ENCODE peak calls at places on chromosomes 3 and 15, in six cellular contexts. K is OCI-LY7, Z is colonic mucosa, W is H1, C is tibial nerve, M is stomach. U is an unnamed sample.

GRCh38 chr15:40043927-40044716 is 5.1 kb upstream of the SRP14 start:
- DNase-seq in K (no peak), Z (no peak), W (no peak), C (no peak), M (no peak), U (no peak)

GRCh38 chr3:172142074-172143059 is 103.0 kb downstream of the FNDC3B start:
- DNase-seq in K (peak; percentile 70), Z (no peak), W (no peak), C (no peak), M (no peak), U (peak; percentile 71)

GRCh38 chr3:148903022-148903442 is 37.9 kb downstream of the CPA3 start:
- DNase-seq in K (no peak), Z (no peak), W (no peak), C (no peak), M (no peak), U (no peak)

GRCh38 chr15:30670056-30670455 is 44.1 kb downstream of the ARHGAP11B start:
- DNase-seq in K (no peak), Z (no peak), W (no peak), C (no peak), M (no peak), U (no peak)

GRCh38 chr3:165854696-165855095 is 17.5 kb upstream of the BCHE start:
- DNase-seq in K (peak; percentile 33), Z (no peak), W (no peak), C (no peak), M (no peak), U (no peak)

GRCh38 chr15:41581110-41581509 is 22.1 kb downstream of the TYRO3 start:
- DNase-seq in K (peak; percentile 54), Z (no peak), W (no peak), C (no peak), M (no peak), U (no peak)

GRCh38 chr15:25849431-25849921 is 13.7 kb downstream of the ATP10A start:
- DNase-seq in K (no peak), Z (no peak), W (no peak), C (no peak), M (no peak), U (no peak)

GRCh38 chr3:154244644-154245043 is 79.6 kb downstream of the DHX36 start:
- DNase-seq in K (no peak), Z (no peak), W (no peak), C (no peak), M (no peak), U (no peak)

GRCh38 chr3:54053201-54053600 is 69.2 kb upstream of the CACNA2D3 start:
- DNase-seq in K (no peak), Z (no peak), W (no peak), C (no peak), M (no peak), U (no peak)

GRCh38 chr3:61353353-61353752 is 102.1 kb upstream of the FHIT start:
- DNase-seq in K (no peak), Z (no peak), W (no peak), C (no peak), M (no peak), U (no peak)

GRCh38 chr15:30033763-30034162 is 49.0 kb upstream of the GOLGA8J start:
- DNase-seq in K (no peak), Z (no peak), W (no peak), C (no peak), M (no peak), U (no peak)

GRCh38 chr3:55690746-55691540 is 203.8 kb upstream of the WNT5A start:
- DNase-seq in K (peak; percentile 87), Z (no peak), W (peak; percentile 39), C (no peak), M (no peak), U (no peak)

GRCh38 chr15:91849749-91850161 is 3.8 kb upstream of the SLCO3A1 start:
- DNase-seq in K (peak; percentile 63), Z (no peak), W (no peak), C (no peak), M (no peak), U (no peak)

GRCh38 chr15:94387854-94388441 is 156.6 kb downstream of the MCTP2 start:
- DNase-seq in K (peak; percentile 77), Z (no peak), W (no peak), C (no peak), M (no peak), U (no peak)

GRCh38 chr3:193744822-193745684 is 152.0 kb downstream of the OPA1 start:
- DNase-seq in K (no peak), Z (no peak), W (no peak), C (no peak), M (no peak), U (no peak)

GRCh38 chr3:172516318-172517214 is 6.7 kb downstream of the TNFSF10 start:
- DNase-seq in K (no peak), Z (peak; percentile 88), W (no peak), C (peak; percentile 28), M (peak; percentile 85), U (peak; percentile 42)

GRCh38 chr3:124277516-124277890 is 285.6 kb upstream of the ROPN1 start:
- DNase-seq in K (no peak), Z (peak; percentile 48), W (no peak), C (peak; percentile 23), M (no peak), U (no peak)

GRCh38 chr15:41022487-41023090 is 69.3 kb downstream of the CHAC1 start:
- DNase-seq in K (peak; percentile 55), Z (peak; percentile 43), W (no peak), C (no peak), M (peak; percentile 32), U (peak; percentile 56)

GRCh38 chr15:69881760-69882159 is 216.0 kb downstream of the TLE3 start:
- DNase-seq in K (peak; percentile 99), Z (no peak), W (no peak), C (no peak), M (no peak), U (no peak)

GRCh38 chr3:14457999-14458398 is 55.6 kb downstream of the SLC6A6 start:
- DNase-seq in K (no peak), Z (no peak), W (no peak), C (no peak), M (peak; percentile 53), U (no peak)

GRCh38 chr15:69451951-69452701 is 492 bp upstream of the RPLP1 start:
- DNase-seq in K (peak; percentile 47), Z (no peak), W (no peak), C (no peak), M (no peak), U (no peak)

GRCh38 chr3:162517110-162517509 is 1020.5 kb downstream of the OTOL1 start:
- DNase-seq in K (no peak), Z (no peak), W (no peak), C (no peak), M (no peak), U (no peak)
- TF ChIP-seq CTCF in K (no peak), Z (no peak), W (no peak), C (no peak), M (no peak), U (no peak)

GRCh38 chr3:158810823-158811425 is 9.1 kb downstream of the MFSD1 start:
- DNase-seq in K (no peak), Z (no peak), W (no peak), C (no peak), M (no peak), U (no peak)

GRCh38 chr3:158804441-158804840 is 2.6 kb downstream of the MFSD1 start:
- DNase-seq in K (no peak), Z (no peak), W (no peak), C (no peak), M (no peak), U (no peak)

GRCh38 chr3:158809642-158810041 is 7.8 kb downstream of the MFSD1 start:
- DNase-seq in K (no peak), Z (no peak), W (no peak), C (no peak), M (no peak), U (no peak)

GRCh38 chr3:158808697-158809096 is 6.8 kb downstream of the MFSD1 start:
- DNase-seq in K (no peak), Z (no peak), W (no peak), C (no peak), M (no peak), U (no peak)
- H3K36me3 ChIP-seq in K (peaks cover 79% of the 10 kb centered on the region), Z (peaks cover 1% of the 10 kb centered on the region), W (no peaks in the 10 kb centered on the region), C (peaks cover under 1% of the 10 kb centered on the region), M (peaks cover 77% of the 10 kb centered on the region), U (peaks cover 4% of the 10 kb centered on the region)

DNA sequence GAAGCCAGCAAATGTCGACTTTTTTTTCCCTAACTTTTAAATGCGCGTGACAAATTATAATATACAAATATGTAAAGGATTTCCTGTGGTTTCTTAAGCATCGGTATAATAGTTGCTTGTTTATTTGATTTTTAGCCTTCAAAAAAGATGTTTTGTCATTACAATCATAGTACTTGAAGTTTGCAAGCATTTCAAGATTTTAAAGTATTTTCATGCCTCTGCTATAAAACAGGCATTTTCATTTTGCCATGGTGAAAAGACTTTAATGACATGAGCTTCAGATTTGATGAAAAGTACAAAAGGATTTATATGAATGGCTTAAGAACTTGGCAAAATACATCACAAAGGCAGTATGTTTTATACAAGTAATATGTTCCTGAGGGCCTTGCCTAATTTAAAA is 9.4 kb upstream of the P2RY12 start:
- DNase-seq in K (no peak), Z (no peak), W (no peak), C (no peak), M (no peak), U (no peak)
- H3K4me3 ChIP-seq in K (no peak overlapping the region), Z (no peak overlapping the region), W (no peak overlapping the region), C (no peak overlapping the region), M (no peak overlapping the region), U (no peak overlapping the region)

GRCh38 chr3:100754563-100755334 is 45.5 kb downstream of the TFG start:
- DNase-seq in K (no peak), Z (no peak), W (no peak), C (no peak), M (no peak), U (no peak)
- TF ChIP-seq CTCF in K (no peak), Z (no peak), W (no peak), C (no peak), M (no peak), U (no peak)

GRCh38 chr15:68186671-68187397 is 18.3 kb downstream of the CALML4 start:
- DNase-seq in K (no peak), Z (no peak), W (no peak), C (no peak), M (no peak), U (no peak)
- H3K36me3 ChIP-seq in K (peaks cover 84% of the 10 kb centered on the region), Z (no peaks in the 10 kb centered on the region), W (peaks cover 8% of the 10 kb centered on the region), C (no peaks in the 10 kb centered on the region), M (peaks cover 48% of the 10 kb centered on the region), U (peaks cover 39% of the 10 kb centered on the region)

U was measured in Panc1.